ENCODE peak calls at places on chromosomes 13 and 19, in five cellular contexts. H, X, G, L and O are unnamed samples.
A peak's percentile ranks its signal among the peaks of the same experiment; 100 is the strongest.

GRCh38 chr19:17479325-17479791 is 9.0 kb downstream of the SLC27A1 start:
- DNase-seq in L (no peak), H (no peak), G (no peak), X (no peak), O (no peak)

GRCh38 chr19:46578450-46578849 is 22.7 kb upstream of the CALM3 start:
- DNase-seq in L (no peak), G (no peak), X (no peak), H (no peak), O (no peak)

GRCh38 chr19:33194527-33194883 is 375 bp downstream of the LRP3 start:
- DNase-seq in X (no peak), H (no peak), G (no peak), L (no peak), O (no peak)

GRCh38 chr13:48859168-48860105 is 116.3 kb upstream of the FNDC3A start:
- DNase-seq in X (no peak), G (no peak), L (no peak), H (peak; percentile 38), O (no peak)

GRCh38 chr13:92913840-92914239 is 312.8 kb upstream of the GPC6 start:
- DNase-seq in L (no peak), X (no peak), H (no peak), G (no peak), O (no peak)

GRCh38 chr13:45409993-45410392 is 8.2 kb downstream of the SLC25A30 start:
- DNase-seq in G (no peak), L (no peak), X (no peak), H (no peak), O (no peak)

GRCh38 chr13:34779171-34779570 is 162.9 kb upstream of the NBEA start:
- DNase-seq in G (no peak), H (no peak), X (no peak), L (no peak), O (no peak)

GRCh38 chr19:2032296-2032941 is 16.9 kb upstream of the BTBD2 start:
- DNase-seq in H (no peak), X (no peak), L (no peak), G (no peak), O (no peak)

GRCh38 chr19:33301011-33301899 is 1.1 kb downstream of the CEBPA start:
- DNase-seq in X (no peak), H (no peak), L (no peak), G (no peak), O (peak; percentile 64)

GRCh38 chr13:97235549-97236206 is 13.5 kb downstream of the MBNL2 start:
- DNase-seq in L (no peak), H (no peak), G (no peak), X (no peak), O (no peak)

GRCh38 chr13:73880365-73880764 is 253.8 kb downstream of the KLF12 start:
- DNase-seq in G (no peak), L (no peak), X (no peak), H (peak; percentile 47), O (no peak)

GRCh38 chr13:50592412-50593145 is 250.9 kb downstream of the DLEU7 start:
- DNase-seq in L (no peak), H (no peak), X (no peak), G (no peak), O (no peak)

GRCh38 chr13:20356437-20356836 is 124.3 kb upstream of the GJB6 start:
- DNase-seq in H (no peak), L (no peak), X (no peak), G (no peak), O (no peak)
- TF ChIP-seq SUZ12 in H (no peak), L (no peak), X (no peak), G (no peak), O (no peak)

GRCh38 chr13:23752111-23753001 is 136.8 kb downstream of the MIPEP start:
- DNase-seq in G (no peak), X (no peak), L (peak; percentile 69), H (no peak), O (no peak)
- TF ChIP-seq SUZ12 in G (no peak), X (no peak), L (no peak), H (no peak), O (no peak)

GRCh38 chr13:44050450-44051063 is 170.9 kb downstream of the LACC1 start:
- DNase-seq in H (peak; percentile 27), G (peak; percentile 7), X (no peak), L (no peak), O (no peak)
- TF ChIP-seq SUZ12 in H (no peak), G (no peak), X (no peak), L (no peak), O (no peak)

GRCh38 chr13:39784347-39784746 is 128.9 kb downstream of the COG6 start:
- DNase-seq in G (no peak), H (no peak), X (no peak), L (no peak), O (no peak)

GRCh38 chr13:39786091-39786490 is 130.6 kb downstream of the COG6 start:
- DNase-seq in X (no peak), L (no peak), G (no peak), H (no peak), O (no peak)

GRCh38 chr13:39781381-39781780 is 125.9 kb downstream of the COG6 start:
- DNase-seq in G (no peak), H (no peak), L (no peak), X (no peak), O (no peak)

GRCh38 chr13:39779337-39780270 is 124.1 kb downstream of the COG6 start:
- DNase-seq in X (no peak), L (no peak), H (no peak), G (no peak), O (no peak)

DNA sequence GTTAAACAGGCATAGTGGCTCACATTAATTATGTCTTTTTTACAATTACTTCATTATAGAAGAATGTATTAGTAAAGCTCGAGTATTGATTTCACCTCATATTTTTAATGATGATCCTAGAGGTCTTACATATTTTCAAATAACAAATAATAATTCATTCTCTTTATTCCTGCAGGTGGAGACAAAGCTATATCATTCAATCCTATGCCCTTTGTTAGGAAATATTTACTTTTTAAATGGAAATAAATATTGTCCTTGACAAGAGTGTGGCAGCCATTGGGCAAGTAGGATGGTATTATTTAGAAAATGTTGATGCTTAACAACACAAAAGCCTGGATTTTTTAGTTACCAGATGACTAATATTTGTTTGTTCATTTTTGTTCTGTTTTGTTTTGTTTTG is 127.6 kb downstream of the COG6 start:
- DNase-seq in L (no peak), G (no peak), X (no peak), H (no peak), O (no peak)
- TF ChIP-seq SUZ12 in L (no peak), G (no peak), X (no peak), H (no peak), O (no peak)

GRCh38 chr13:41746259-41746658 is 214.7 kb downstream of the VWA8 start:
- DNase-seq in L (no peak), X (no peak), H (no peak), G (no peak), O (no peak)
- TF ChIP-seq SUZ12 in L (no peak), X (no peak), H (no peak), G (no peak), O (no peak)